ENCODE peak calls at places on chromosomes 3 and 15, in five cellular contexts. O, D, G, Z and I are unnamed samples.

GRCh38 chr3:71511037-71511436 is 72.5 kb downstream of the FOXP1 start:
- DNase-seq in O (no peak), D (no peak), G (no peak), Z (peak; percentile 87), I (peak; percentile 98)

GRCh38 chr3:168025076-168025475 is 70.6 kb downstream of the GOLIM4 start:
- DNase-seq in O (no peak), D (no peak), G (no peak), Z (no peak), I (peak; percentile 58)

GRCh38 chr3:16513141-16514020 is at the start of gene RFTN1:
- DNase-seq in O (peak; percentile 80), D (peak; percentile 37), G (peak; percentile 36), Z (no peak), I (peak; percentile 66)

GRCh38 chr3:135531996-135532395 is 433.5 kb upstream of the PPP2R3A start:
- DNase-seq in O (peak; percentile 53), D (no peak), G (peak; percentile 33), Z (no peak), I (no peak)

GRCh38 chr15:88621789-88622604 is 857 bp downstream of the AEN start:
- DNase-seq in O (peak; percentile 79), D (no peak), G (peak; percentile 52), Z (peak; percentile 38), I (peak; percentile 41)

GRCh38 chr3:58157649-58158048 is 53.1 kb downstream of the DNASE1L3 start:
- DNase-seq in O (no peak), D (no peak), G (no peak), Z (no peak), I (no peak)

GRCh38 chr3:59749291-59749690 is 699.5 kb upstream of the CFAP20DC start:
- DNase-seq in O (no peak), D (no peak), G (no peak), Z (no peak), I (no peak)

GRCh38 chr3:100386437-100387064 is 14.3 kb downstream of the TOMM70 start:
- DNase-seq in O (no peak), D (no peak), G (no peak), Z (no peak), I (peak; percentile 75)

GRCh38 chr3:32969656-32970055 is 18.2 kb downstream of the CCR4 start:
- DNase-seq in O (no peak), D (no peak), G (no peak), Z (no peak), I (peak; percentile 22)